ENCODE peak calls at places on chromosomes 3 and 15, in six cellular contexts. D is IMR-90; R is body of pancreas; O is ascending aorta; B is naive thymus-derived CD4-positive, alpha-beta T cell; F is cardiac muscle cell. T is an unnamed sample. For H3K4me1, the result is how much of the 10 kb centered on the place peaks cover.

GRCh38 chr15:60721706-60722105 is 242.8 kb upstream of the ICE2 start:
- DNase-seq in D (peak), R (no peak), O (no peak), B (no peak), F (peak), T (no peak)

GRCh38 chr3:192079098-192079497 is 618.1 kb downstream of the PYDC2 start:
- DNase-seq in D (no peak), R (no peak), O (no peak), B (no peak), F (no peak), T (no peak)

GRCh38 chr3:124512881-124513609 is 217.2 kb upstream of the UMPS start:
- DNase-seq in D (peak), R (peak), O (no peak), B (no peak), F (no peak), T (no peak)

GRCh38 chr3:33067484-33067883 is 29.5 kb downstream of the GLB1 start:
- DNase-seq in D (peak), R (no peak), O (no peak), B (no peak), F (peak), T (no peak)

GRCh38 chr15:51731549-51732267 is 5.7 kb downstream of the LYSMD2 start:
- DNase-seq in D (peak), R (peak), O (no peak), B (peak), F (peak), T (peak)

GRCh38 chr3:129560269-129560787 is 17.4 kb downstream of the H1-8 start:
- DNase-seq in D (peak), R (no peak), O (no peak), B (no peak), F (peak), T (no peak)

GRCh38 chr3:142595951-142596725 is at the start of gene PLS1:
- DNase-seq in D (peak), R (peak), O (peak), B (peak), F (peak), T (peak)

GRCh38 chr3:30779686-30780287 is 114.7 kb downstream of the GADL1 start:
- DNase-seq in D (peak), R (peak), O (no peak), B (no peak), F (peak), T (no peak)

GRCh38 chr3:68631810-68632545 is 300.4 kb downstream of the TAFA4 start:
- DNase-seq in D (no peak), R (no peak), O (no peak), B (no peak), F (no peak), T (no peak)

GRCh38 chr3:166274996-166275395 is 437.8 kb upstream of the BCHE start:
- DNase-seq in D (peak), R (no peak), O (no peak), B (no peak), F (no peak), T (no peak)

GRCh38 chr3:130601662-130602061 is 84.7 kb downstream of the COL6A6 start:
- DNase-seq in D (peak), R (no peak), O (no peak), B (no peak), F (no peak), T (no peak)

GRCh38 chr15:92112711-92113110 is 259.2 kb downstream of the SLCO3A1 start:
- DNase-seq in D (no peak), R (no peak), O (no peak), B (no peak), F (no peak), T (no peak)

GRCh38 chr15:80285379-80285778 is 33.4 kb upstream of the CTXND1 start:
- DNase-seq in D (no peak), R (no peak), O (no peak), B (no peak), F (no peak), T (no peak)

GRCh38 chr3:70531063-70531657 is 218.7 kb upstream of the MDFIC2 start:
- DNase-seq in D (peak), R (no peak), O (no peak), B (peak), F (peak), T (no peak)

GRCh38 chr3:81245043-81245442 is 516.4 kb downstream of the GBE1 start:
- DNase-seq in D (no peak), R (no peak), O (no peak), B (no peak), F (peak), T (no peak)

GRCh38 chr15:29143909-29144308 is 125.7 kb downstream of the NSMCE3 start:
- DNase-seq in D (peak), R (no peak), O (no peak), B (no peak), F (peak), T (no peak)

GRCh38 chr15:66841953-66842681 is 140.1 kb downstream of the SMAD6 start:
- DNase-seq in D (peak), R (peak), O (peak), B (peak), F (peak), T (no peak)

GRCh38 chr3:127036209-127037020 is 53.5 kb downstream of the PLXNA1 start:
- DNase-seq in D (no peak), R (peak), O (no peak), B (no peak), F (no peak), T (no peak)

GRCh38 chr3:195001961-195002861 is 268.7 kb downstream of the XXYLT1 start:
- DNase-seq in D (peak), R (peak), O (no peak), B (peak), F (peak), T (no peak)

GRCh38 chr3:132432639-132433038 is 15.3 kb downstream of the DNAJC13 start:
- DNase-seq in D (peak), R (no peak), O (no peak), B (no peak), F (peak), T (no peak)

GRCh38 chr3:109702252-109702651 is 364.9 kb upstream of the DPPA4 start:
- DNase-seq in D (peak), R (no peak), O (no peak), B (no peak), F (peak), T (no peak)

GRCh38 chr3:78322780-78323179 is 1282.9 kb downstream of the ROBO2 start:
- DNase-seq in D (no peak), R (no peak), O (no peak), B (no peak), F (no peak), T (no peak)

GRCh38 chr3:174016186-174016585 is 618.6 kb downstream of the NLGN1 start:
- DNase-seq in D (peak), R (no peak), O (no peak), B (no peak), F (peak), T (no peak)

GRCh38 chr3:37266809-37267208 is 92.4 kb upstream of the LRRFIP2 start:
- DNase-seq in D (no peak), R (no peak), O (no peak), B (no peak), F (no peak), T (no peak)

GRCh38 chr3:16073218-16073617 is 101.3 kb upstream of the GALNT15 start:
- DNase-seq in D (no peak), R (no peak), O (no peak), B (no peak), F (no peak), T (no peak)

GRCh38 chr15:74428970-74429783 is 4.6 kb downstream of the SEMA7A start:
- DNase-seq in D (no peak), R (no peak), O (no peak), B (no peak), F (no peak), T (no peak)

GRCh38 chr15:81284256-81285031 is 39.5 kb downstream of the STARD5 start:
- DNase-seq in D (no peak), R (no peak), O (no peak), B (no peak), F (no peak), T (no peak)

GRCh38 chr3:188979669-188980311 is 192.0 kb upstream of the TPRG1 start:
- DNase-seq in D (peak), R (no peak), O (no peak), B (no peak), F (no peak), T (no peak)

GRCh38 chr15:80977627-80978036 is 12.0 kb downstream of the MESD start:
- DNase-seq in D (no peak), R (peak), O (no peak), B (no peak), F (peak), T (no peak)

GRCh38 chr3:52428151-52429005 is 16.5 kb downstream of the SEMA3G start:
- DNase-seq in D (peak), R (peak), O (no peak), B (peak), F (peak), T (no peak)

GRCh38 chr15:90036806-90037509 is 35.8 kb downstream of the ZNF710 start:
- DNase-seq in D (no peak), R (no peak), O (no peak), B (no peak), F (no peak), T (no peak)

GRCh38 chr3:166829896-166830295 is 550.2 kb downstream of the ZBBX start:
- DNase-seq in D (no peak), R (no peak), O (no peak), B (no peak), F (no peak), T (no peak)

GRCh38 chr15:77857419-77857818 is 220.1 kb downstream of the TBC1D2B start:
- DNase-seq in D (no peak), R (no peak), O (no peak), B (no peak), F (no peak), T (no peak)

GRCh38 chr15:67794832-67795574 is 30.3 kb upstream of the SKOR1 start:
- DNase-seq in D (no peak), R (no peak), O (no peak), B (no peak), F (no peak), T (no peak)

GRCh38 chr3:97864-98263 is 98.7 kb upstream of the CHL1 start:
- DNase-seq in D (no peak), R (no peak), O (no peak), B (no peak), F (no peak), T (no peak)

GRCh38 chr3:181103605-181104004 is 114.1 kb upstream of the DNAJC19 start:
- DNase-seq in D (no peak), R (no peak), O (no peak), B (no peak), F (no peak), T (no peak)

GRCh38 chr3:102530443-102531195 is 95.8 kb downstream of the ZPLD1 start:
- DNase-seq in D (peak), R (no peak), O (no peak), B (no peak), F (peak), T (no peak)

GRCh38 chr3:32200490-32200889 is 38.0 kb upstream of the CMTM8 start:
- DNase-seq in D (no peak), R (peak), O (no peak), B (no peak), F (peak), T (no peak)

GRCh38 chr3:72342450-72342849 is 505.8 kb downstream of the SHQ1 start:
- DNase-seq in D (no peak), R (no peak), O (no peak), B (no peak), F (no peak), T (no peak)
- H3K4me1 ChIP-seq in D (under half), R (under half), O (under half), B (under half), F (under half), T (under half)

GRCh38 chr15:99716540-99716939 is 16.7 kb downstream of the LYSMD4 start:
- DNase-seq in D (no peak), R (no peak), O (no peak), B (no peak), F (no peak), T (no peak)
- H3K4me3 ChIP-seq in D (no peak), R (no peak), O (no peak), B (no peak), F (no peak), T (no peak)

DNA sequence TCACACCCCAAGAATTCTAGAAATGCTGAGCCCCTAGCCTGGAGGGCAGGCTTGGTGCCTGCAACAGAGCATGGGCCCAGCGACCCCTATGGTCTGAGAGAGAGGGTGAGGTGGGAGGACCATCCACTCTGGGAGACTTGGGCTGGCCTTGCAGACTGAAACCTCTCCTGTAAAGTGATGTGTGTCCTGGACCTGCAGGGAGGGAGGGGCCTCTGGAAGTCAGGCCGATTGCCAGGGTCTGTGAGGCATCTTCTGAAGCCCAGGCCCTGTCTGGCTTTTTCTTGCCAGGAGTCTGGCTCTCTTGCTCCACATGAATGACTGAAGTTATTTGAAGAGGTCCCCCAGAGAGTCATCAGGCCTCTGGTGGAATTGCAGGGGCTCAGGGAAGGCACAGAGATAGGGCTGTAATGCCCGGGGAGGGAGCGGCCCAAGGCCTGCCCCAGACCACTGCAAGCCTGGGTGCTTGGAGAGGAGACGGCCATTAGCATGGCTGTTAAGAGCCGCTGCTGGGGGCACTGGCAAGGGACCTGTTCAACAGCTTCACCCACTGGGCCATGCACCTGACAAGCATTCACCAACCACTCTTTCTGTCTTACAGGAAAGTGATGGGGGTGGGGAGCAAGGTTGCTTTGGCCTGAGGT is 56.0 kb upstream of the CHRNA7 start:
- DNase-seq in D (no peak), R (no peak), O (no peak), B (no peak), F (no peak), T (no peak)
- H3K27ac ChIP-seq in D (no peak), R (no peak), O (no peak), B (no peak), F (no peak), T (no peak)

GRCh38 chr15:83854950-83855707 is 201.2 kb downstream of the ADAMTSL3 start:
- DNase-seq in D (peak), R (peak), O (no peak), B (no peak), F (peak), T (no peak)

GRCh38 chr15:83854314-83854713 is 200.4 kb downstream of the ADAMTSL3 start:
- DNase-seq in D (peak), R (no peak), O (no peak), B (no peak), F (peak), T (no peak)

GRCh38 chr15:83858820-83859505 is 205.0 kb downstream of the ADAMTSL3 start:
- DNase-seq in D (peak), R (no peak), O (no peak), B (no peak), F (no peak), T (no peak)

GRCh38 chr15:83853232-83853631 is 199.3 kb downstream of the ADAMTSL3 start:
- DNase-seq in D (no peak), R (no peak), O (no peak), B (no peak), F (no peak), T (no peak)

GRCh38 chr15:83855956-83856355 is 202.0 kb downstream of the ADAMTSL3 start:
- DNase-seq in D (no peak), R (no peak), O (no peak), B (no peak), F (no peak), T (no peak)
- H3K4me1 ChIP-seq in D (under half), R (under half), O (under half), B (under half), F (under half), T (under half)

GRCh38 chr3:100048248-100048647 is 66.1 kb downstream of the FILIP1L start:
- DNase-seq in D (no peak), R (no peak), O (no peak), B (no peak), F (no peak), T (no peak)
- H3K4me3 ChIP-seq in D (no peak), R (no peak), O (no peak), B (no peak), F (no peak), T (no peak)

GRCh38 chr3:146507331-146508120 is 36.9 kb downstream of the PLSCR1 start:
- DNase-seq in D (no peak), R (no peak), O (no peak), B (no peak), F (no peak), T (no peak)

GRCh38 chr3:146513386-146514051 is 30.9 kb downstream of the PLSCR1 start:
- DNase-seq in D (peak), R (no peak), O (no peak), B (no peak), F (no peak), T (no peak)

GRCh38 chr3:146511402-146512134 is 32.8 kb downstream of the PLSCR1 start:
- DNase-seq in D (no peak), R (no peak), O (no peak), B (no peak), F (no peak), T (no peak)
- H3K27ac ChIP-seq in D (no peak), R (peak), O (no peak), B (no peak), F (no peak), T (no peak)

DNA sequence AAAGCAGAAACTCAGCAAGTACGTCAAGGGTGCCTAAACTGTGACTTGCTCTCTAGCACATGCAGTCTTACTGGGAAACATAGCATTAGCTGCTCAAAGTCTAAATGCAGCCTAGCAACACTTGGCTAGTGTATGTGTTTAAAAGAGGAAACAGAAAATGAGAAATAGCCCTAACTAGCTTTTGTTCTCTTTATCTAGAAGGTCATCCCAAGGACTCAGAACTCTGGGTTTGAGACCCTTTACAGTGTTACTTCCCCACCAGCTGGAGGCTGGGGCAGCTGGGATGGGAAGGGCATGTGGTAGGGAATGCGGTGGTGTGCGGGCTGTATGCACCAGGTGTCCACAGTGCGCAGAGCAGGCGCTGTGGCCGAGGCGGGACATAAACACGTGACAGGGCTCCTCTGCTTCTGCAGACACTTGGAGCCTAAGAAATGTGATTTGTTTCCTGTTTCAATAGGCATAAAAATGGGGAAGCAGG is 13.3 kb downstream of the ETV5 start:
- DNase-seq in D (no peak), R (peak), O (no peak), B (no peak), F (no peak), T (no peak)
- H3K4me1 ChIP-seq in D (under half), R (half or more), O (under half), B (under half), F (half or more), T (under half)

GRCh38 chr3:128076783-128077624 is 24.8 kb downstream of the SEC61A1 start:
- DNase-seq in D (no peak), R (peak), O (no peak), B (peak), F (no peak), T (no peak)

GRCh38 chr3:128078875-128079274 is 26.6 kb downstream of the SEC61A1 start:
- DNase-seq in D (no peak), R (no peak), O (no peak), B (no peak), F (no peak), T (no peak)

GRCh38 chr3:128075516-128076464 is 23.6 kb downstream of the SEC61A1 start:
- DNase-seq in D (peak), R (peak), O (no peak), B (peak), F (peak), T (peak)

GRCh38 chr3:128074851-128075515 is 22.7 kb downstream of the SEC61A1 start:
- DNase-seq in D (no peak), R (no peak), O (no peak), B (no peak), F (no peak), T (no peak)

GRCh38 chr3:128076465-128076782 is 24.2 kb downstream of the SEC61A1 start:
- DNase-seq in D (no peak), R (no peak), O (no peak), B (no peak), F (no peak), T (no peak)
- H3K4me3 ChIP-seq in D (no peak), R (no peak), O (peak), B (peak), F (peak), T (peak)

GRCh38 chr3:184814214-184814613 is 2.2 kb downstream of the VPS8 start:
- DNase-seq in D (peak), R (no peak), O (no peak), B (no peak), F (no peak), T (no peak)

GRCh38 chr3:184811999-184812844 is at the start of gene VPS8:
- DNase-seq in D (peak), R (peak), O (peak), B (peak), F (peak), T (peak)

GRCh38 chr3:184813357-184813756 is 1.4 kb downstream of the VPS8 start:
- DNase-seq in D (no peak), R (no peak), O (no peak), B (no peak), F (no peak), T (no peak)

GRCh38 chr3:184811663-184811998 is 335 bp upstream of the VPS8 start:
- DNase-seq in D (no peak), R (no peak), O (no peak), B (no peak), F (no peak), T (no peak)

GRCh38 chr3:184812845-184813157 is 835 bp downstream of the VPS8 start:
- DNase-seq in D (no peak), R (no peak), O (no peak), B (no peak), F (no peak), T (no peak)
- H3K27ac ChIP-seq in D (peak), R (no peak), O (no peak), B (peak), F (no peak), T (peak)

GRCh38 chr3:55332191-55332590 is 154.9 kb downstream of the WNT5A start:
- DNase-seq in D (no peak), R (no peak), O (no peak), B (no peak), F (no peak), T (no peak)
- H3K4me1 ChIP-seq in D (under half), R (under half), O (under half), B (under half), F (under half), T (under half)